ENCODE peak calls at places on chromosomes 1 and 21, in six cellular contexts. L is lower lobe of right lung, D is IMR-90, Q is H1, Y is brain microvascular endothelial cell, V is substantia nigra. E is an unnamed sample.

GRCh38 chr1:38076455-38076854 is 29.9 kb upstream of the POU3F1 start:
- DNase-seq in L (no peak), D (no peak), Q (no peak), Y (no peak), V (no peak), E (no peak)

GRCh38 chr1:147079400-147080012 is 92.8 kb downstream of the PRKAB2 start:
- DNase-seq in L (no peak), D (no peak), Q (peak), Y (no peak), V (no peak), E (no peak)

GRCh38 chr21:41760411-41760810 is 6.4 kb downstream of the RIPK4 start:
- DNase-seq in L (no peak), D (no peak), Q (no peak), Y (no peak), V (no peak), E (no peak)

GRCh38 chr1:30353637-30354036 is 369.7 kb downstream of the MATN1 start:
- DNase-seq in L (no peak), D (no peak), Q (no peak), Y (no peak), V (no peak), E (peak)

GRCh38 chr21:42830456-42831455 is 48.6 kb downstream of the WDR4 start:
- DNase-seq in L (no peak), D (no peak), Q (peak), Y (no peak), V (no peak), E (no peak)

GRCh38 chr1:55288245-55288644 is 73.1 kb upstream of the USP24 start:
- DNase-seq in L (no peak), D (no peak), Q (no peak), Y (peak), V (no peak), E (no peak)

GRCh38 chr1:27618341-27619067 is 14.6 kb upstream of the AHDC1 start:
- DNase-seq in L (no peak), D (no peak), Q (no peak), Y (no peak), V (no peak), E (no peak)

GRCh38 chr1:209629621-209630382 is 22.4 kb downstream of the LAMB3 start:
- DNase-seq in L (no peak), D (no peak), Q (no peak), Y (no peak), V (no peak), E (no peak)

GRCh38 chr1:20138961-20139550 is at the start of gene PLA2G2F:
- DNase-seq in L (peak), D (no peak), Q (no peak), Y (no peak), V (no peak), E (no peak)

GRCh38 chr1:19426294-19427086 is 58.8 kb downstream of the CAPZB start:
- DNase-seq in L (no peak), D (no peak), Q (no peak), Y (no peak), V (no peak), E (no peak)

GRCh38 chr1:53134961-53135734 is 7.3 kb downstream of the SLC1A7 start:
- DNase-seq in L (no peak), D (peak), Q (no peak), Y (peak), V (no peak), E (peak)

GRCh38 chr1:147700042-147700711 is 29.9 kb upstream of the ACP6 start:
- DNase-seq in L (peak), D (peak), Q (peak), Y (peak), V (peak), E (peak)

GRCh38 chr1:150974580-150975478 is at the start of gene CERS2:
- DNase-seq in L (peak), D (peak), Q (peak), Y (peak), V (peak), E (peak)

GRCh38 chr1:39205781-39206464 is 1.4 kb downstream of the MACF1 start:
- DNase-seq in L (no peak), D (no peak), Q (no peak), Y (no peak), V (no peak), E (no peak)

GRCh38 chr1:174005032-174005431 is 17.1 kb downstream of the RC3H1 start:
- DNase-seq in L (no peak), D (peak), Q (no peak), Y (no peak), V (no peak), E (no peak)

GRCh38 chr1:89930579-89930978 is 64.3 kb upstream of the ZNF326 start:
- DNase-seq in L (no peak), D (no peak), Q (no peak), Y (no peak), V (no peak), E (no peak)
- H3K27ac ChIP-seq in L (no peak), D (no peak), Q (no peak), Y (no peak), V (no peak), E (no peak)

GRCh38 chr1:155015527-155016230 is 13.1 kb downstream of the ZBTB7B start:
- DNase-seq in L (no peak), D (no peak), Q (no peak), Y (no peak), V (no peak), E (no peak)
- H3K27ac ChIP-seq in L (peak), D (no peak), Q (no peak), Y (no peak), V (peak), E (no peak)

DNA sequence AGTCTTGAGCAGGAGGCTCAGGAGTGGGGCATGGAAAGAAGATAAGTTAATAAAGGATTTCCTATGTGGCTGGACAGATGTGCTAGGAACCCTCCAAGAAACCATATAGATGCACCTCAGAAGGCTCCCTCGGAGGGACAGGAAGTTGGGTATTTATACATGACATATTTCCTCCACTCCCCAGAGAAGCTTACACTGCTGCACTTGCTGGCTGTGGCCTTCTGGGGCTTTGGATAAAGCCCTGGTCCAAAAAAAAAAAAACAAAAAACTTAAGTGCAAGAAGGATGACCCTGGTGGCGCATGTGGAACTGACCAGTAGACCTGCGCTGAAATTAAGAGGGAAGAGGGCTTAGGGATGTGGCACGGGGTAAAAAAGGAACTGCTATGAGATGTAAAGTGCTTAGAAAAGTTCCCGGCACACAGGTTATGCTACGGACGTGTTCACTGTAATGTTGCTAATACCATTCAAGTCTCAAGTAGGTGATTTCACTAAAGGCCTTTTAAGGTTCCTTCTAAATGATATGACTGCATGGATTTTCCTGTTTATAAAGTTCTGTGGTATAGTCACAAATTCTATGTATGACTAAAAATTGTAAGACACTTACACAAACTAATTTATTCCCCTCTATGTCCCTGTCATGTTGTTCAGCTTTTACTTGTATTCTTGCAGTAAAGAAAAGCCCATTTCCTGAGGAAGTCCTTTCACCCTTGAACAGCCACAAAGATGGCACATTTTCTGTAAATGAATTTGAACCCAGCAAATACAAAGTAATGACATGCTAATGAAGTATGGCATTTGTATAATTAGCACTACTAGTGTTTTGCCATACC is 253.6 kb downstream of the HMCN1 start:
- DNase-seq in L (no peak), D (no peak), Q (no peak), Y (no peak), V (no peak), E (no peak)
- H3K27ac ChIP-seq in L (no peak), D (no peak), Q (no peak), Y (no peak), V (no peak), E (no peak)

DNA sequence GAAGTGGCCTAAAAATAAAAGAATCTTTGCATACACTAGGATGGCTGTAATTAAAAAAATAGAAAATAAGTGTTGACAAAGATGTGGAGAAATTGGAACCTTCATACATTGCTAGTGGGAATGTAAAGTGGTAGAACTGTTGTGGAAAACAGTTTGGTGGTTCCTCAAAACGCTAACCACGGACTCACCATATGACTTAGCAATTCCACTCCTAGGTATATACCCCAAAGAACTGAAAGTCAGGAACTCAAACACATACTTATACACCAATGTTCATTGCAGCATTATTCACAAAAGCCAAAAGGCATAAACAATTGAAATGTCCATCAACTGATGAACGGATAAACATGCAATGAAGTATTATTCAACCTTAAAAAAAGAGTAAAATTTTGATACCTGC is 10.8 kb upstream of the HMGCL start:
- DNase-seq in L (no peak), D (no peak), Q (no peak), Y (no peak), V (no peak), E (no peak)
- H3K27ac ChIP-seq in L (no peak), D (no peak), Q (no peak), Y (no peak), V (no peak), E (no peak)

GRCh38 chr1:235319255-235319654 is 8.7 kb downstream of the ARID4B start:
- DNase-seq in L (no peak), D (no peak), Q (no peak), Y (no peak), V (no peak), E (no peak)

GRCh38 chr1:235325139-235325538 is 2.8 kb downstream of the ARID4B start:
- DNase-seq in L (no peak), D (no peak), Q (no peak), Y (no peak), V (no peak), E (no peak)

GRCh38 chr1:235324296-235324695 is 3.7 kb downstream of the ARID4B start:
- DNase-seq in L (no peak), D (no peak), Q (no peak), Y (no peak), V (no peak), E (no peak)

GRCh38 chr1:235317179-235317578 is 10.8 kb downstream of the ARID4B start:
- DNase-seq in L (no peak), D (no peak), Q (no peak), Y (no peak), V (no peak), E (no peak)

GRCh38 chr1:235320521-235321179 is 7.3 kb downstream of the ARID4B start:
- DNase-seq in L (no peak), D (no peak), Q (no peak), Y (no peak), V (no peak), E (no peak)
- H3K27ac ChIP-seq in L (no peak), D (no peak), Q (no peak), Y (no peak), V (no peak), E (no peak)

GRCh38 chr1:10698726-10699469 is 97.5 kb downstream of the CASZ1 start:
- DNase-seq in L (no peak), D (no peak), Q (no peak), Y (no peak), V (no peak), E (no peak)
- H3K27ac ChIP-seq in L (peak), D (no peak), Q (no peak), Y (no peak), V (no peak), E (no peak)

GRCh38 chr1:182213163-182213562 is 151.7 kb upstream of the ZNF648 start:
- DNase-seq in L (no peak), D (no peak), Q (no peak), Y (no peak), V (no peak), E (no peak)
- H3K27ac ChIP-seq in L (no peak), D (no peak), Q (no peak), Y (no peak), V (no peak), E (no peak)

GRCh38 chr1:183732251-183732650 is 72.7 kb upstream of the RGL1 start:
- DNase-seq in L (no peak), D (no peak), Q (no peak), Y (no peak), V (no peak), E (no peak)

GRCh38 chr1:183733610-183734219 is 71.2 kb upstream of the RGL1 start:
- DNase-seq in L (no peak), D (no peak), Q (no peak), Y (no peak), V (no peak), E (no peak)

GRCh38 chr1:183735069-183735860 is 69.7 kb upstream of the RGL1 start:
- DNase-seq in L (no peak), D (peak), Q (no peak), Y (no peak), V (no peak), E (peak)

GRCh38 chr1:183736391-183736790 is 68.5 kb upstream of the RGL1 start:
- DNase-seq in L (no peak), D (no peak), Q (no peak), Y (no peak), V (no peak), E (no peak)

DNA sequence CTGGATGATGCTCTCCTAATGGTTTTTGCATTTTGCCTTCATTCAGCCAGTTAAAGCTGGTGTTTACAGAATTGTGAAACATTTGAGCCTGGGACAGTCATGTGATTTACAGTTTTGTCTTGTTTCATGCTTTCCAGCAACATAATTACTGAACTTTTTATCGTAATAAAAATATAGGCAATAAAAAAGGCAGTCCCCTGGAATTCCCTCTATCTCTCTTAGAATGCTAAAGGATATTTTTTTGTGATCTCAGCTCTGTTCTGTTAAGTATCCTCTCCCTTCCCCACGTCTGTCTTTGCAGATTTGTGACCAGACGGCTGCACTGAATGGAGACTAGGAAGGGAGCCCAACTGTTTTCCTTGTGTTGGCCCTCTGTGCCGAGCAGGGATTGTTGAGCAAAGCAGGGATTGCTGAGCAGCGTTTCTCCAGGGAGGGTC is 70.3 kb upstream of the RGL1 start:
- DNase-seq in L (no peak), D (peak), Q (no peak), Y (no peak), V (no peak), E (peak)
- H3K27ac ChIP-seq in L (peak), D (peak), Q (no peak), Y (no peak), V (peak), E (no peak)

GRCh38 chr1:6623269-6623965 is 1.3 kb upstream of the THAP3 start:
- DNase-seq in L (no peak), D (no peak), Q (no peak), Y (no peak), V (no peak), E (no peak)
- H3K27ac ChIP-seq in L (no peak), D (no peak), Q (no peak), Y (no peak), V (no peak), E (no peak)

E was measured in fibroblast of lung.